ENCODE peak calls at places on chromosomes 4 and X, in eight cellular contexts. Y, B, R, U, X, E, F and G are unnamed samples.

GRCh38 chr4:7068883-7069282 is 1.0 kb upstream of the GRPEL1 start:
- DNase-seq in E (no peak), U (no peak), X (no peak), Y (no peak), F (peak; percentile 10), R (no peak), B (no peak), G (no peak)

GRCh38 chr4:24130637-24131036 is 240.8 kb upstream of the PPARGC1A start:
- DNase-seq in Y (no peak), B (no peak), F (no peak), U (no peak), X (no peak), E (no peak), R (no peak), G (no peak)

GRCh38 chr4:183610033-183610432 is 49.0 kb downstream of the RWDD4 start:
- DNase-seq in B (no peak), R (no peak), Y (no peak), U (no peak), E (no peak), X (no peak), F (no peak), G (no peak)

GRCh38 chr4:75499900-75500299 is 14.3 kb downstream of the RCHY1 start:
- DNase-seq in U (no peak), E (no peak), F (no peak), R (no peak), X (no peak), Y (no peak), B (no peak), G (no peak)

GRCh38 chrX:56792270-56793111 is 63.4 kb downstream of the NBDY start:
- DNase-seq in B (no peak), X (peak; percentile 9), F (no peak), E (no peak), U (no peak), R (peak; percentile 9), Y (no peak), G (no peak)

GRCh38 chr4:151604238-151604637 is 156.6 kb downstream of the GATB start:
- DNase-seq in B (no peak), R (no peak), U (no peak), F (peak; percentile 36), Y (no peak), X (no peak), E (no peak), G (no peak)

GRCh38 chr4:56976283-56976877 is 1.0 kb downstream of the NOA1 start:
- DNase-seq in E (no peak), Y (no peak), F (no peak), U (no peak), B (no peak), X (peak; percentile 25), R (peak; percentile 31), G (no peak)

GRCh38 chr4:42420120-42420519 is 22.8 kb downstream of the SHISA3 start:
- DNase-seq in X (no peak), U (no peak), R (no peak), F (no peak), Y (no peak), E (no peak), B (no peak), G (no peak)

GRCh38 chr4:75745721-75746199 is 21.4 kb downstream of the USO1 start:
- DNase-seq in R (no peak), U (no peak), F (no peak), E (no peak), Y (no peak), B (no peak), X (no peak), G (no peak)

GRCh38 chr4:73446336-73446938 is 10.4 kb downstream of the AFP start:
- DNase-seq in Y (no peak), U (no peak), R (no peak), B (no peak), X (no peak), F (peak; percentile 83), E (no peak), G (no peak)

GRCh38 chrX:68631331-68631730 is 16.1 kb upstream of the STARD8 start:
- DNase-seq in F (no peak), U (no peak), B (no peak), E (no peak), Y (no peak), R (no peak), X (no peak), G (no peak)

GRCh38 chr4:110849461-110849860 is 226.6 kb upstream of the PITX2 start:
- DNase-seq in U (no peak), X (no peak), E (no peak), B (no peak), R (no peak), Y (no peak), F (no peak), G (no peak)

GRCh38 chr4:88706574-88706973 is 8.9 kb upstream of the NAP1L5 start:
- DNase-seq in R (no peak), U (no peak), E (no peak), Y (no peak), F (peak; percentile 67), X (no peak), B (no peak), G (peak; percentile 36)

DNA sequence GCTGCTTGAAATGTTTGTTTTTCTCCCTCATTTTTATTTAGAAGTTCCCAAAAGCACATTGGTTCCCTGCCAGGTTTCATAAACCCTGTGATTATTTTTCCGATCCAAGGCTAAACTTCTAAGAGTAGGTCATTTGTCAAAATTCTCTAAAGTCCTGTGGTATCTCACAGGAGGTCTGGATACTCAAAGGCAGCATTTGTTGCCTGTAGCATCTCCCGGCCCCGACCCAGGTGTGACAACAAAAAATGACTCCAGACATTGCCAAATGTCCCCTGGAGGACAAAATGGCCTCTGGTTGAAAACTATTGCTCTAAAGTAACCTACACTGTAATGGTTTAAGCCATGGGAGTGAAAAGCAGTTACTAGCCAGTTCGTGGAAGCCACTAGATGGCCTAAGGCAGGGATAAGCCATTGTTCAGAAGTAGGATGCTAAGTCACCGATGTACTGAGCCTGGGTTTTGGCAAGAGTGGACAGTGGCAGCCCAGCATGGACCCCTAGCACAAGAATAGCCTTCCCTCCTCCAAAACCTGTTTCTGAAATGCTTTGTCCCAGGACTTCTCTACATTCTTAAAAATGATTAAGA is 256.1 kb downstream of the THOC2 start:
- DNase-seq in F (no peak), U (no peak), X (no peak), B (no peak), R (no peak), Y (no peak), E (no peak), G (no peak)
- H3K27ac ChIP-seq in F (no peak overlapping the region), U (no peak overlapping the region), X (no peak overlapping the region), B (no peak overlapping the region), R (no peak overlapping the region), Y (no peak overlapping the region), E (no peak overlapping the region), G (no peak overlapping the region)

GRCh38 chr4:51884606-51885005 is 41.7 kb downstream of the DCUN1D4 start:
- DNase-seq in E (no peak), X (no peak), R (no peak), U (no peak), B (no peak), Y (no peak), F (no peak), G (no peak)
- H3K27ac ChIP-seq in E (no peak overlapping the region), X (no peak overlapping the region), R (no peak overlapping the region), U (no peak overlapping the region), B (no peak overlapping the region), Y (no peak overlapping the region), F (no peak overlapping the region), G (no peak overlapping the region)

GRCh38 chr4:112175840-112176239 is 30.6 kb downstream of the FAM241A start:
- DNase-seq in X (no peak), F (no peak), U (no peak), B (no peak), E (no peak), Y (no peak), R (no peak), G (no peak)
- H3K27ac ChIP-seq in X (no peak overlapping the region), F (no peak overlapping the region), U (no peak overlapping the region), B (no peak overlapping the region), E (no peak overlapping the region), Y (no peak overlapping the region), R (no peak overlapping the region), G (no peak overlapping the region)

GRCh38 chr4:145936142-145937020 is 2.2 kb downstream of the ZNF827 start:
- DNase-seq in U (peak; percentile 68), Y (peak; percentile 76), R (peak; percentile 59), E (peak; percentile 30), B (peak; percentile 53), X (peak; percentile 75), F (peak; percentile 75), G (peak; percentile 52)
- H3K27ac ChIP-seq in U (peak overlapping the region; percentile 91), Y (peak overlapping the region; percentile 95), R (peak overlapping the region; percentile 88), E (peak overlapping the region; percentile 51), B (peak overlapping the region; percentile 62), X (peak overlapping the region; percentile 97), F (peak overlapping the region; percentile 75), G (peak overlapping the region; percentile 92)

DNA sequence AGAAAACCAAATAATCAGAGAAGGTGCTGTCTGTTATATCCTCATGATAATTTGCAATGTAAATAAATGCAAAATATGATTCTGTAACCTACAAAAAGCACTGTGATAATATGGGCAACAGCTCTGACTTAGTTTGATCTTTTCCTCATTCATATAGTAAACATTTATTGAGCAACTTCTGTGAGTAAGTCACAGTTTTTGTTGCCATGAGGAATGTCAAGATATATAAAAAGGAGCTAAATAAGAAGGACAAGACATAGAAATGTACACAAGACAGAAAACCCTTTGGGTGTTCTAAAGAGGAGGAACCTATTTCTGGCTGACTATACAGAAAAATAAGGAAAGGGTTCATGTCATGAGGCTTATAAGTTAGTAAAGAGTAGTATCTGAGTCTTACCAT is 44.3 kb downstream of the ARSJ start:
- DNase-seq in R (no peak), E (no peak), B (no peak), U (no peak), F (peak; percentile 8), Y (no peak), X (no peak), G (no peak)
- H3K27ac ChIP-seq in R (no peak overlapping the region), E (no peak overlapping the region), B (no peak overlapping the region), U (no peak overlapping the region), F (no peak overlapping the region), Y (no peak overlapping the region), X (no peak overlapping the region), G (no peak overlapping the region)

GRCh38 chrX:39936886-39937770 is 160.6 kb downstream of the BCOR start:
- DNase-seq in B (no peak), E (no peak), U (no peak), Y (no peak), R (no peak), F (no peak), X (no peak), G (no peak)
- H3K27ac ChIP-seq in B (peak overlapping the region; percentile 29), E (peak overlapping the region; percentile 21), U (peak overlapping the region; percentile 18), Y (no peak overlapping the region), R (peak overlapping the region; percentile 20), F (no peak overlapping the region), X (no peak overlapping the region), G (no peak overlapping the region)

GRCh38 chr4:149265645-149266044 is 550.0 kb downstream of the IQCM start:
- DNase-seq in B (no peak), X (no peak), Y (no peak), R (no peak), U (no peak), F (no peak), E (no peak), G (no peak)
- H3K27ac ChIP-seq in B (no peak overlapping the region), X (no peak overlapping the region), Y (no peak overlapping the region), R (no peak overlapping the region), U (no peak overlapping the region), F (no peak overlapping the region), E (no peak overlapping the region), G (no peak overlapping the region)

GRCh38 chr4:86338521-86338920 is 21.3 kb downstream of the MAPK10 start:
- DNase-seq in Y (no peak), B (no peak), E (no peak), R (no peak), U (no peak), X (no peak), F (peak; percentile 20), G (no peak)
- H3K27ac ChIP-seq in Y (no peak overlapping the region), B (no peak overlapping the region), E (no peak overlapping the region), R (no peak overlapping the region), U (no peak overlapping the region), X (no peak overlapping the region), F (peak overlapping the region; percentile 51), G (no peak overlapping the region)